ENCODE peak calls at places on chromosomes 5 and 9, in six cellular contexts. R, V, Y, D, Z and X are unnamed samples.
A peak's percentile ranks its signal among the peaks of the same experiment; 100 is the strongest.

GRCh38 chr5:60487885-60488425 is 212.0 kb downstream of the DEPDC1B start:
- DNase-seq in V (no peak), D (no peak), Z (no peak), Y (no peak), R (no peak), X (no peak)

GRCh38 chr5:136164226-136164625 is 28.7 kb downstream of the SMIM32 start:
- DNase-seq in R (no peak), D (no peak), V (no peak), Y (no peak), Z (no peak), X (no peak)

GRCh38 chr9:125949721-125950465 is 202.7 kb downstream of the PBX3 start:
- DNase-seq in Z (no peak), D (no peak), R (no peak), V (no peak), Y (no peak), X (no peak)

GRCh38 chr5:91541696-91542095 is 158.6 kb upstream of the ARRDC3 start:
- DNase-seq in V (no peak), Z (no peak), R (no peak), D (no peak), Y (no peak), X (no peak)

GRCh38 chr9:133306242-133307194 is 29.5 kb downstream of the SURF6 start:
- DNase-seq in Z (no peak), Y (no peak), D (no peak), V (no peak), R (no peak), X (no peak)

GRCh38 chr5:65927497-65928340 is 1.3 kb downstream of the ERBIN start:
- DNase-seq in V (no peak), D (peak; percentile 71), R (no peak), Y (no peak), Z (peak; percentile 18), X (peak; percentile 59)

GRCh38 chr5:22669345-22669744 is 183.8 kb downstream of the CDH12 start:
- DNase-seq in Z (no peak), R (no peak), V (no peak), Y (no peak), D (no peak), X (no peak)

GRCh38 chr9:1637401-1637800 is 377.7 kb upstream of the SMARCA2 start:
- DNase-seq in V (no peak), Y (no peak), R (no peak), D (no peak), Z (no peak), X (no peak)

GRCh38 chr9:108045851-108046250 is 556.3 kb upstream of the KLF4 start:
- DNase-seq in Z (no peak), V (no peak), R (no peak), D (no peak), Y (no peak), X (no peak)

GRCh38 chr9:4318741-4319140 is 18.9 kb upstream of the GLIS3 start:
- DNase-seq in D (no peak), V (no peak), Z (no peak), Y (no peak), R (no peak), X (peak; percentile 50)

GRCh38 chr9:92463989-92464388 is 18.3 kb downstream of the ASPN start:
- DNase-seq in Z (no peak), D (peak; percentile 83), R (peak; percentile 91), V (no peak), Y (no peak), X (peak; percentile 90)

GRCh38 chr5:68333649-68334549 is 118.3 kb downstream of the PIK3R1 start:
- DNase-seq in R (peak; percentile 41), Z (no peak), Y (no peak), V (no peak), D (peak; percentile 52), X (peak; percentile 67)

GRCh38 chr9:89374176-89374575 is 55.9 kb downstream of the SECISBP2 start:
- DNase-seq in Y (no peak), V (no peak), D (no peak), Z (no peak), R (no peak), X (no peak)

GRCh38 chr5:140678993-140679392 is 5.6 kb upstream of the DND1 start:
- DNase-seq in Y (no peak), Z (no peak), R (no peak), V (no peak), D (no peak), X (no peak)

GRCh38 chr9:35102465-35102768 is 514 bp downstream of the STOML2 start:
- DNase-seq in D (no peak), V (no peak), Y (no peak), R (no peak), Z (no peak), X (no peak)

GRCh38 chr5:107673368-107674136 is 2.8 kb upstream of the EFNA5 start:
- DNase-seq in Z (peak; percentile 64), Y (peak; percentile 23), R (peak; percentile 16), V (peak; percentile 40), D (peak; percentile 87), X (peak; percentile 83)

GRCh38 chr9:76135902-76136301 is 245.4 kb downstream of the PCSK5 start:
- DNase-seq in D (no peak), Y (no peak), Z (no peak), V (no peak), R (no peak), X (peak; percentile 71)

GRCh38 chr5:32473072-32473471 is 28.5 kb upstream of the ZFR start:
- DNase-seq in D (no peak), Z (no peak), Y (no peak), R (no peak), V (no peak), X (no peak)

GRCh38 chr5:88888799-88889164 is 5.8 kb upstream of the MEF2C start:
- DNase-seq in D (no peak), Z (no peak), R (no peak), Y (no peak), V (no peak), X (no peak)

GRCh38 chr9:114056527-114056926 is 21.6 kb downstream of the AMBP start:
- DNase-seq in Y (no peak), V (no peak), Z (no peak), R (no peak), D (no peak), X (no peak)

GRCh38 chr5:93058309-93058708 is 522.7 kb downstream of the NR2F1-AS1 start:
- DNase-seq in R (peak; percentile 82), Z (no peak), D (peak; percentile 4), Y (no peak), V (no peak), X (peak; percentile 94)

GRCh38 chr5:73890569-73890968 is 264.6 kb downstream of the ARHGEF28 start:
- DNase-seq in Y (no peak), D (no peak), Z (no peak), V (no peak), R (no peak), X (no peak)

GRCh38 chr5:73116506-73116905 is 3.9 kb upstream of the TMEM171 start:
- DNase-seq in Y (no peak), Z (no peak), D (no peak), V (no peak), R (no peak), X (no peak)

GRCh38 chr9:36276840-36277239 is 18.6 kb upstream of the GNE start:
- DNase-seq in Y (no peak), Z (no peak), V (no peak), D (peak; percentile 85), R (peak; percentile 57), X (peak; percentile 52)

GRCh38 chr9:27462434-27462833 is 61.7 kb upstream of the IFNK start:
- DNase-seq in Y (no peak), R (no peak), V (no peak), D (no peak), Z (no peak), X (no peak)

GRCh38 chr9:135927195-135928013 is 20.1 kb upstream of the CAMSAP1 start:
- DNase-seq in D (no peak), Y (no peak), R (no peak), V (no peak), Z (no peak), X (no peak)

GRCh38 chr5:150278916-150279315 is 10.7 kb downstream of the CAMK2A start:
- DNase-seq in Y (no peak), R (no peak), V (no peak), D (peak; percentile 96), Z (no peak), X (peak; percentile 23)

GRCh38 chr9:136665111-136665703 is 2.5 kb downstream of the EGFL7 start:
- DNase-seq in V (no peak), Y (no peak), D (peak; percentile 75), Z (no peak), R (no peak), X (no peak)

GRCh38 chr5:15013654-15014463 is 142.3 kb upstream of the ANKH start:
- DNase-seq in D (peak; percentile 52), V (no peak), R (peak; percentile 24), Z (no peak), Y (no peak), X (peak; percentile 64)

GRCh38 chr9:91677354-91677753 is 253.7 kb upstream of the NFIL3 start:
- DNase-seq in Y (no peak), D (no peak), Z (no peak), R (peak; percentile 36), V (no peak), X (no peak)

GRCh38 chr5:179307006-179307800 is 38.1 kb downstream of the ADAMTS2 start:
- DNase-seq in R (no peak), Y (no peak), D (no peak), Z (no peak), V (no peak), X (no peak)

GRCh38 chr5:116528519-116529234 is 45.9 kb downstream of the SEMA6A start:
- DNase-seq in D (no peak), Y (no peak), V (no peak), R (no peak), Z (no peak), X (no peak)

GRCh38 chr9:110814159-110814558 is 145.6 kb downstream of the MUSK start:
- DNase-seq in V (no peak), Z (no peak), Y (no peak), R (no peak), D (no peak), X (peak; percentile 34)

GRCh38 chr9:92489209-92489608 is 6.9 kb upstream of the ASPN start:
- DNase-seq in R (no peak), V (no peak), D (no peak), Y (no peak), Z (no peak), X (peak; percentile 13)

GRCh38 chr5:14397717-14398116 is 183.9 kb upstream of the OTULINL start:
- DNase-seq in D (peak; percentile 62), R (peak; percentile 43), Z (no peak), V (no peak), Y (no peak), X (peak; percentile 84)

GRCh38 chr5:179060116-179061008 is at the start of gene ZNF354C:
- DNase-seq in Y (peak; percentile 66), V (peak; percentile 78), R (peak; percentile 40), Z (peak; percentile 82), D (peak; percentile 93), X (peak; percentile 88)

GRCh38 chr5:169978744-169979143 is 1.6 kb downstream of the INSYN2B start:
- DNase-seq in V (no peak), Z (no peak), D (no peak), R (no peak), Y (no peak), X (peak; percentile 23)